ENCODE peak calls at places on chromosomes 7 and 10, in ten cellular contexts. L is endothelial cell of umbilical vein, F is GM23248, I is iPS DF 6.9, X is astrocyte, T is MM.1S, W is thyroid gland, D is neural progenitor cell, H is cardiac muscle cell, P is fibroblast of lung. M is an unnamed sample.

GRCh38 chr7:5997210-5997808 is 11.5 kb downstream of the PMS2 start:
- DNase-seq in P (peak; percentile 77), F (peak; percentile 82), X (peak; percentile 44), L (peak; percentile 74), D (peak; percentile 72), I (no peak), H (peak; percentile 79), W (peak; percentile 65), T (peak; percentile 55), M (peak; percentile 59)

GRCh38 chr7:132398253-132398913 is 177.9 kb downstream of the PLXNA4 start:
- DNase-seq in W (no peak), P (no peak), L (no peak), H (no peak), X (no peak), I (no peak), F (no peak), D (no peak), T (no peak), M (no peak)

GRCh38 chr10:126500866-126501265 is 112.6 kb upstream of the ADAM12 start:
- DNase-seq in H (peak; percentile 27), D (no peak), F (peak; percentile 61), I (no peak), T (peak; percentile 9), L (no peak), W (no peak), P (peak; percentile 66), X (peak; percentile 88), M (no peak)

GRCh38 chr7:122013070-122013469 is 131.0 kb downstream of the AASS start:
- DNase-seq in H (no peak), T (peak; percentile 51), L (no peak), D (no peak), I (no peak), W (no peak), X (no peak), P (peak; percentile 1), F (no peak), M (no peak)

GRCh38 chr7:15041226-15041625 is 138.7 kb upstream of the DGKB start:
- DNase-seq in L (peak; percentile 43), X (no peak), F (no peak), T (no peak), D (no peak), W (no peak), H (no peak), I (no peak), P (peak; percentile 50), M (no peak)

GRCh38 chr10:12844796-12845524 is 156.6 kb downstream of the CCDC3 start:
- DNase-seq in T (no peak), H (peak; percentile 93), D (no peak), I (no peak), F (peak; percentile 63), X (peak; percentile 91), W (peak; percentile 58), P (peak; percentile 71), L (peak; percentile 98), M (no peak)

GRCh38 chr7:136062625-136063336 is 85.6 kb upstream of the MTPN start:
- DNase-seq in T (no peak), X (no peak), F (no peak), P (no peak), W (no peak), H (no peak), L (no peak), D (no peak), I (no peak), M (no peak)

GRCh38 chr7:155257482-155258232 is 40.0 kb upstream of the INSIG1 start:
- DNase-seq in X (peak; percentile 75), P (peak; percentile 84), W (peak; percentile 28), T (no peak), D (no peak), F (peak; percentile 89), H (peak; percentile 77), I (no peak), L (peak; percentile 73), M (no peak)

GRCh38 chr7:117530390-117530789 is 50.6 kb downstream of the CFTR start:
- DNase-seq in F (no peak), L (no peak), I (no peak), W (no peak), T (no peak), H (no peak), X (no peak), P (no peak), D (no peak), M (no peak)

GRCh38 chr10:71242621-71243009 is 30.2 kb downstream of the UNC5B start:
- DNase-seq in T (no peak), P (no peak), X (no peak), W (no peak), D (no peak), I (no peak), L (no peak), F (no peak), H (no peak), M (no peak)

GRCh38 chr7:25847331-25848070 is 304.5 kb upstream of the NFE2L3 start:
- DNase-seq in H (peak; percentile 56), T (no peak), L (peak; percentile 56), D (no peak), X (peak; percentile 69), W (no peak), P (peak; percentile 60), I (no peak), F (peak; percentile 72), M (no peak)

GRCh38 chr7:6446977-6447588 is 671 bp downstream of the DAGLB start:
- DNase-seq in T (peak; percentile 49), H (peak; percentile 86), W (peak; percentile 71), X (peak; percentile 77), F (peak; percentile 91), I (no peak), D (peak; percentile 59), P (peak; percentile 76), L (peak; percentile 90), M (peak; percentile 29)

GRCh38 chr7:1733908-1734252 is 63.8 kb downstream of the ELFN1 start:
- DNase-seq in F (no peak), H (no peak), L (no peak), I (no peak), T (no peak), W (no peak), D (no peak), X (no peak), P (no peak), M (no peak)

GRCh38 chr10:98029149-98030092 is 1.0 kb downstream of the CRTAC1 start:
- DNase-seq in F (no peak), I (no peak), P (no peak), D (peak; percentile 60), L (no peak), H (no peak), W (peak; percentile 23), T (no peak), X (no peak), M (no peak)

DNA sequence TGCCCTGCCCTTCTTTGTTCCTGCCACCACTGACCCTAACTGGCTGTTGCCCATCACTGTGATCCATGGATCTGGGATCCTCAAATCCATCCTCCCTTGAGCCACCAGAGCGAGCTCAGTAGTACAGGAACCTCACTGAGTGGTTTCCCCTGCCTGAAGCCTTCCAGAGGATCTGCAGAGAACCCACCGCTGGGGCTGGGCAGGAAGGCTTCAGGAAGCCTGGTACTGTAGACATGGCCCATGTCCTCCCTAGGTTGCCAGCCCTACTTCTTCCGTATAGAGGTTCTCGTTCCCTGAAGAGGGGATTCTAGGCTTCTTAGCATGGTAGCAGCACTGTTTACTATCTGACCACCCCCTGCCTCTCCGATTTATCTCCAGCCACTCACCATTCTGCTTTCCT is 687.3 kb upstream of the FOXK1 start:
- DNase-seq in X (no peak), P (no peak), D (no peak), I (no peak), W (no peak), F (no peak), L (no peak), H (no peak), T (no peak), M (no peak)
- H3K4me3 ChIP-seq in X (no peak overlapping the region), P (no peak overlapping the region), D (no peak overlapping the region), I (no peak overlapping the region), W (no peak overlapping the region), F (no peak overlapping the region), L (no peak overlapping the region), H (no peak overlapping the region), T (no peak overlapping the region), M (no peak overlapping the region)

DNA sequence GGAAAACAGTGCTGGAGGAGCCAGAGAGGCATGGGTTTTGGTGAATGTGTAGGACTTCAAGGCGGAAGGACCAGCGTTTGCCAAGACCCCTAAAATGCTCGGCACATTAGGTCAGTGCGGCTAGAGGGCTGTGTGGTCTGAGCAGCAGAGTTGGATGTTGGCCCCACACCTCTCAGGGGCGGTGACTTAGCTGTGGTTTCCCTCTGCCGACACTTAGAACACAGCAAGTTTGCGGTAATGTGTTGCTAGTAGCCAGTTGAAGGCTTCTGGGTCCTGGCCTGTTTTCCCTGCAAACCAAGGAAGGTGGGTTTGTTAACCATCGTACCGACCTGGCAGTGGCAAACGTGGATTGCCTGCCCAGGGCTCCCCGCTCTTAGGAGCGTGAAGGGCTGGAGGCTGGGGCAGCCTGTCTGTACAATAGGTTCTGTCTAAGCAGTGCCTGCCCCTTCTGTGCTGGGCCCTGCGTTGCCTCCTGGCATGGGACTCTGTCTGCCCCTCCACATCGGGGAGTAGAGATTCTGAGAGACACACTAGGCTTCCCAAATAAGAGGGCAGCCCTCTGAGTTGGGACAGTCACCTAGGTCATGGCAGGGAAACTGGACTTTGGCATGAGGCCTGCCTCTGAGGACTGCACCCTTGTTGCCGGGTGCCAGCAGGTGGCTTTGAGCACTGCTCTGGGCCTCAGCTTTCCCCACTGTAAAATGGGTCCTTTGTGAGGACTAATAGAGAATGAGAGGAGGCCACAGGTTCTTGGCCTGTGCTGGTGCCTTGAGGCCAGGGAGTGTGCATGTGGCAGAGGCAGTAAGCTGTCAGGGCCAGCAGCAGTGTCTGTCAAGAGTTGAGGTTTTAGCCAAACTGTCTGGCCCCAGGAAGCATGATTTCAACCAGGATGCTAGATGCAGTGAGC is 13.8 kb downstream of the NACAD start:
- DNase-seq in I (no peak), P (no peak), H (no peak), F (no peak), X (no peak), L (no peak), W (no peak), D (no peak), T (no peak), M (no peak)
- H3K36me3 ChIP-seq in I (peaks cover 17% of the 10 kb centered on the region), P (peaks cover 17% of the 10 kb centered on the region), H (peaks cover 15% of the 10 kb centered on the region), F (no peaks in the 10 kb centered on the region), X (peaks cover 8% of the 10 kb centered on the region), L (peaks cover 42% of the 10 kb centered on the region), W (peaks cover 41% of the 10 kb centered on the region), D (no peaks in the 10 kb centered on the region), T (peaks cover 15% of the 10 kb centered on the region), M (peaks cover 62% of the 10 kb centered on the region)

GRCh38 chr7:28103984-28104628 is 76.5 kb downstream of the JAZF1 start:
- DNase-seq in X (no peak), T (no peak), P (no peak), D (no peak), L (no peak), I (no peak), H (peak; percentile 25), F (no peak), W (no peak), M (no peak)
- H3K27ac ChIP-seq in X (no peak overlapping the region), T (no peak overlapping the region), P (no peak overlapping the region), D (no peak overlapping the region), L (no peak overlapping the region), I (no peak overlapping the region), H (no peak overlapping the region), F (no peak overlapping the region), W (no peak overlapping the region), M (no peak overlapping the region)

DNA sequence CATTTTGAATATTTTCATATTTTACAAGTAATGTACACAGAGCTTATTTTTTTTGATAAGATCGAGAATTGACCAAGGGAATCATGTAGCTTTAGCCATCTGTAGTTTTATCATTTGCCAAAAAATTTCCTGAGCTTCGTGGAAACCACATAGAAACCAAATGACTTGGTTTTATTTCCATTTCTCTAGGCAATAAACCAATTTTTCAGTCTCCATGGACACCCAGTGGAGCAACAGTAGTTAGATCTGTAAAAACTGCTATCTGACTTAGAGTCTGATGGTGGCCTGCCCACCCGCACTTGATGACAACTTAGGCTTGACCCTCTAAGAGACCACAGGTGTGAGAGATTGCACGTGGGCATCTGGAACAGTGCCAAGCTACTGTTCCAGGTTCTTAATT is 127.8 kb upstream of the CDK6 start:
- DNase-seq in D (no peak), H (no peak), P (no peak), X (no peak), T (no peak), I (no peak), L (no peak), W (no peak), F (no peak), M (no peak)
- H3K4me3 ChIP-seq in D (no peak overlapping the region), H (no peak overlapping the region), P (no peak overlapping the region), X (no peak overlapping the region), T (no peak overlapping the region), I (no peak overlapping the region), L (no peak overlapping the region), W (no peak overlapping the region), F (no peak overlapping the region), M (no peak overlapping the region)

M was measured in CD8-positive, alpha-beta T cell.